ENCODE peak calls at places on chromosomes 11 and 22, in four cellular contexts. N is testis, F is NB4, R is spleen. P is an unnamed sample.

GRCh38 chr11:86182976-86183584 is 61.5 kb upstream of the EED start:
- DNase-seq in N (no peak), F (peak), R (no peak), P (peak)

GRCh38 chr22:46674367-46674781 is 54.2 kb downstream of the GRAMD4 start:
- DNase-seq in N (peak), F (no peak), R (peak), P (no peak)

GRCh38 chr22:47715866-47716578 is 953.6 kb downstream of the TBC1D22A start:
- DNase-seq in N (no peak), F (no peak), R (peak), P (no peak)

GRCh38 chr11:74024630-74025029 is 15.7 kb upstream of the UCP3 start:
- DNase-seq in N (peak), F (no peak), R (no peak), P (peak)

GRCh38 chr11:112024178-112024777 is 930 bp upstream of the DLAT start:
- DNase-seq in N (no peak), F (peak), R (no peak), P (peak)

GRCh38 chr11:8719260-8720190 is 36.9 kb downstream of the RPL27A start:
- DNase-seq in N (no peak), F (no peak), R (no peak), P (no peak)

GRCh38 chr11:119363874-119364590 is 17.5 kb downstream of the USP2 start:
- DNase-seq in N (peak), F (no peak), R (peak), P (peak)

GRCh38 chr11:10324474-10324873 is 19.6 kb downstream of the ADM start:
- DNase-seq in N (no peak), F (no peak), R (no peak), P (no peak)

GRCh38 chr22:38449776-38450175 is 5.2 kb downstream of the KCNJ4 start:
- DNase-seq in N (no peak), F (no peak), R (no peak), P (no peak)

GRCh38 chr11:129640671-129641070 is 175.0 kb upstream of the TMEM45B start:
- DNase-seq in N (no peak), F (no peak), R (no peak), P (no peak)

GRCh38 chr22:32995335-32995734 is 62.8 kb downstream of the SYN3 start:
- DNase-seq in N (no peak), F (no peak), R (no peak), P (no peak)

GRCh38 chr11:123082977-123083376 is 21.0 kb upstream of the HSPA8 start:
- DNase-seq in N (no peak), F (no peak), R (peak), P (no peak)

GRCh38 chr22:41947181-41948080 is 479 bp upstream of the CENPM start:
- DNase-seq in N (no peak), F (no peak), R (no peak), P (no peak)

GRCh38 chr22:50621948-50622722 is 5.8 kb downstream of the ARSA start:
- DNase-seq in N (no peak), F (peak), R (peak), P (no peak)

GRCh38 chr11:120482149-120482548 is 29.4 kb upstream of the GRIK4 start:
- DNase-seq in N (no peak), F (no peak), R (no peak), P (peak)

GRCh38 chr22:22038178-22038880 is 55.7 kb upstream of the TOP3B start:
- DNase-seq in N (no peak), F (no peak), R (no peak), P (no peak)

DNA sequence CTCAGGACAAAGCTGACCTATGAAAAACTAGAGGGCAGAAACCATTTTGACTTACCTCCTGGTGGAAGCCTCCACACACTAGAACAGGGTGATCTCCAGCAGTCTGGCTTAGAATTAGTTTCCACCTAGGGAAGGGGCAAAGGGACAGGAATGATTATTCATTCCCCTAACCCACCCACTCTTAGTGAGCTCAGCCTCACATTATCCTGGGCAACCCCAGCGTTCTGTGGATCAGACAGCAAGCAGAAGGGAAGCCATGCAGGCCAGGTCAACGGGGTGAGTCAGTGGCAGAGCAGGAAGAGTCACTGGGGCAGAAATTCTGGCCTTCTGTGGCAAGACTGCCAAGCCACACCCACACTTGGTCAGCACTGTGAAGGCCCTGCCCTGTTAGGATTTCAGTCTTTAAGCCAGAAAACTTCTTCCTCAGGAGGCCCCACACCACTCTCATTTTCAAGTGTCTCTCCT is 10.5 kb downstream of the NUMA1 start:
- DNase-seq in N (peak), F (peak), R (peak), P (peak)
- TF ChIP-seq POLR2A in N (no peak), F (no peak), R (no peak), P (peak)

GRCh38 chr22:23894710-23895598 is 771 bp downstream of the MIF start:
- DNase-seq in N (peak), F (peak), R (peak), P (peak)
- TF ChIP-seq POLR2A in N (no peak), F (no peak), R (no peak), P (no peak)

GRCh38 chr11:12674571-12674935 is 332 bp downstream of the TEAD1 start:
- DNase-seq in N (peak), F (no peak), R (no peak), P (peak)

GRCh38 chr11:12674936-12675696 is 895 bp downstream of the TEAD1 start:
- DNase-seq in N (peak), F (no peak), R (no peak), P (peak)

GRCh38 chr11:12673601-12673923 is 659 bp upstream of the TEAD1 start:
- DNase-seq in N (no peak), F (no peak), R (no peak), P (no peak)

GRCh38 chr11:12675951-12676711 is 1.9 kb downstream of the TEAD1 start:
- DNase-seq in N (peak), F (no peak), R (no peak), P (no peak)

DNA sequence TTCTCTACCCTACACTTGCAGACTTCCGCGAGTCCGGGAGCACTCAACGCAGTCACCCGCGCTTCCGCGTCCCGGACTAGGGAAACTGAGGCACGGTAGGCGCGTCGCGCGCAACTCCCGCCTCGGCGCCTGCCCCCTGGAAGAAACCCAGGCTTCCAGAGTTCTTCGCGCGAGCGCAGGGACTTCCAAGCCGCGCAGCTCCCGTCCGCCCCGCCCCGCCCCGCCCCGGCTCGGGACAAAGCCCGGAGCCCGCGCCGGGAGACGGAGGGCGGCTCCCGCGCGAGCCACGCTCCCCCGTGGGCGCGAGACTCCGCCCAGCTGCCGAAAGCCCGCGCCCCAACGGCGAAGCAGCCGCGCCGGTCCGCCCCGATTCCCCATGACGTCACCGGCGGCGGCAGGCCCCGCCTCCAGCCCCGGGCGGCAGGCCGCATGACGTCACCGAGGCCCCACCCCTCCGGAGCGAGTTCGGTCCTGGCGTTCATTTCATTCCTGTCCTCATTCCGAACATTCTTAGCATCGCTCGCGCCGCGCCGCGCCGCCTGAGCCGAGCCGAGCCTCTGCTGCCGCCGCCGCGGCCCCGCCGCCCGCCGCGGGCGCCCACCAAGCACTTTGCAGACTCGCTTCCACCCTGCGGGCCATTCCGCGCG is at the start of gene TEAD1:
- DNase-seq in N (peak), F (peak), R (peak), P (peak)
- TF ChIP-seq POLR2A in N (no peak), F (no peak), R (peak), P (peak)

GRCh38 chr11:812390-812789 is 2.6 kb downstream of the RPLP2 start:
- DNase-seq in N (no peak), F (no peak), R (no peak), P (no peak)
- TF ChIP-seq POLR2A in N (no peak), F (no peak), R (no peak), P (no peak)

GRCh38 chr11:117201906-117202305 is 2.7 kb downstream of the TAGLN start:
- DNase-seq in N (no peak), F (no peak), R (no peak), P (no peak)
- TF ChIP-seq POLR2A in N (no peak), F (no peak), R (no peak), P (no peak)